ENCODE peak calls at places on chromosome 5, in nine cellular contexts. H, B, M, J, S, K, T, G and N are unnamed samples.

GRCh38 chr5:178206166-178207101 is 2.1 kb downstream of the HNRNPAB start:
- DNase-seq in M (peak), T (no peak), K (no peak), J (no peak), H (no peak), G (no peak), B (no peak), S (peak), N (no peak)

GRCh38 chr5:170508660-170509322 is 5.0 kb downstream of the KCNIP1 start:
- DNase-seq in H (no peak), J (no peak), M (no peak), K (no peak), G (no peak), T (no peak), B (no peak), S (no peak), N (no peak)

GRCh38 chr5:93304851-93305250 is 276.2 kb downstream of the NR2F1-AS1 start:
- DNase-seq in B (no peak), T (no peak), G (no peak), J (no peak), K (no peak), S (no peak), H (no peak), M (no peak), N (no peak)

GRCh38 chr5:137995077-137995746 is 37.7 kb downstream of the FAM13B start:
- DNase-seq in H (no peak), T (peak), M (no peak), J (peak), G (peak), K (no peak), S (peak), B (no peak), N (no peak)

GRCh38 chr5:81922790-81923398 is 48.9 kb upstream of the ATG10 start:
- DNase-seq in G (no peak), K (no peak), S (no peak), B (peak), H (no peak), J (no peak), M (no peak), T (peak), N (no peak)

GRCh38 chr5:139636975-139637408 is 11.2 kb upstream of the CXXC5 start:
- DNase-seq in B (peak), M (no peak), G (no peak), T (no peak), K (peak), S (peak), J (peak), H (no peak), N (no peak)

GRCh38 chr5:179893958-179894895 is 13.5 kb downstream of the TBC1D9B start:
- DNase-seq in G (no peak), J (no peak), M (no peak), H (no peak), T (no peak), B (no peak), K (no peak), S (no peak), N (no peak)

GRCh38 chr5:86626149-86626548 is 8.4 kb downstream of the COX7C start:
- DNase-seq in M (no peak), B (no peak), G (no peak), K (no peak), H (no peak), J (no peak), T (no peak), S (no peak), N (no peak)

GRCh38 chr5:116575635-116576042 is 1.0 kb upstream of the SEMA6A start:
- DNase-seq in J (no peak), B (peak), K (no peak), H (peak), M (no peak), S (no peak), G (no peak), T (peak), N (peak)

GRCh38 chr5:17289681-17290619 is 72.5 kb downstream of the BASP1 start:
- DNase-seq in M (no peak), T (peak), B (no peak), J (peak), G (no peak), K (no peak), S (no peak), H (no peak), N (no peak)

GRCh38 chr5:66717455-66718373 is 121.5 kb downstream of the MAST4 start:
- DNase-seq in B (no peak), T (no peak), G (no peak), K (no peak), J (no peak), S (no peak), M (no peak), H (peak), N (no peak)

GRCh38 chr5:96790851-96791513 is 16.8 kb downstream of the ERAP1 start:
- DNase-seq in S (peak), J (peak), K (no peak), T (no peak), M (no peak), G (no peak), B (no peak), H (no peak), N (no peak)

DNA sequence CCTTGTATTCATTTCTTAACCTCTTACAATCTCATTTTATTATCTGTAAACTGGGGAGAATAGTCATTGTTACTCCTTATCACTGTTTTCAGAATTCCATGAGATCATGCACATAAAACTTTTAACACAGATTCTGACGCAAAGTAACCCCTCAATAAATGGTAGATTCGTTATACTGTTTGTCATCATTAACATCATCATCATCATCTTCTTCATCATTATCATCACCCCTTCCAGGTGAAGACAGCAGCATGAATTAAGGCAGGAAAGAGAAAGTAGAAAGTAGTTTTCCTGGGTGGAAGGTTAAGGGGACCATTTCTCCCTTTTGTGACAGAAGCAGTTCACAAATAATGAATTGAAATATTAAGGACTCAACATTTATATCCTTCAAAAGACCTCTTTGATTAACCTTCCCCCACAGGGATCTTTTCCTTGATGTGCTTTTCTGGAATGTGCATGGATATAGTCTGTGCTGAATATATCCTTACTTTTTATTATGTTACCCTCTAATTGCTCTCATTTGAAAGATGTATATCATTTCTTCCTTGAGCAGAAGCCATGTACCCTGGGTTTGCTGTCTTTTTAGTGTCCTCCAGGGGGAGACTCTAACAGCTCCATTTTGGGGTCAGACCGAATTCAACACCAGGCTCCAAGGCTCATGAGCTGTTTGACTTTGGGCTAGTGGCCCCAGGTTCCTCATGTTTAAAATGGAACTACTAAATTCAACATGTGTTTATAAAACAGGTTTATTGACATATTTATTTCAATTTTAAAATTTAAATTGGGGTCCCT is 1029.9 kb upstream of the WWC1 start:
- DNase-seq in M (no peak), K (no peak), S (no peak), B (peak), T (no peak), G (peak), J (no peak), H (no peak), N (no peak)
- TF ChIP-seq CTCF in M (no peak), K (no peak), S (peak), B (peak), T (peak), G (peak), J (peak), H (no peak), N (peak)

DNA sequence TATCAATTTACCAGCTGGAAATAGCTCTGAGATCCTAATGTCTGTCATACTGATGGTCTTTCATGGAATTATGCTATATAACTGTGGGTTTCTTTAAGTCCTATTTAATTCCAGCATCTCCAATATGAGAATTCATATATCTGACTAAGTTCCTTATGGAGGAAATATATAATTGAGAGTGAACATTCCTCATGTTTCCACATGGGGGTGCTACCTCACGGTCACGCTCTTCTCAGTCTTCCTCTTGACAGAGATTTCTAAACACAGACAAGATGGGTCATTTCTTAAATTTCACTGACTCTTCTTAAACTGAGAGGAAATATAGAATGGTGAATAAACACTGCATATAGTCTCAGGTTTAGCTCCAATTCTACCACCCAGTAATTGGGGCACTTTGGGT is 212.1 kb downstream of the SLF1 start:
- DNase-seq in B (peak), K (no peak), M (no peak), G (peak), H (no peak), S (no peak), J (peak), T (peak), N (no peak)
- TF ChIP-seq CTCF in B (peak), K (peak), M (no peak), G (peak), H (no peak), S (peak), J (peak), T (peak), N (peak)

DNA sequence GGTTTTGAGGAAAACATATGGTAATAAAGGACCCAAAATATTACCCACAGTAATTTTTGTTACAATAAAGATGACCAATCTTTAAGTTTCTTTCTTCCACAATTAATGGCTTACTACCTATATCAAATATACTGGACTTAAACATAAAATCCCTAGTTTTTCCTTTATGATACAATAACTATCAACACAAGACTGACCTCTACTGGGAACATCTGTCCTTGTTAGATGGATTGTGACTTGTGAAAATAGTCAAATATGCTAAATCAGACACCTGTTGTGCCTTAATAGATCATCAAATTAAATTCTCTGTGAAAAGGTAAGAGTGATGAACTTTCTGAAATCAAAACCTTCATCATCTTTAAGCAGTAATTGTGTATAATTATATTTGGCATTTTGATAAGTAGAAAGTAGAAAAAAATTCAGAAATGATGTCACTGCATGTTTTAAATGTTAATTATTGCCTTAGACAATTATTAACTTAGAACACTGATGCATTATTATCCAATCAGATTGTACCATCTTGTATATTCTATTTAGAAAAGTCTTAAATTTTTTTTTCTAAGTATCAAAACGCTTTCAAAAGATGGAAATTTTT is 113.6 kb downstream of the DEPDC1B start:
- DNase-seq in T (no peak), H (no peak), K (no peak), B (peak), S (no peak), J (peak), G (peak), M (no peak), N (no peak)
- TF ChIP-seq CTCF in T (peak), H (peak), K (peak), B (peak), S (peak), J (peak), G (peak), M (no peak), N (peak)

GRCh38 chr5:107523019-107523680 is 147.6 kb downstream of the EFNA5 start:
- DNase-seq in J (no peak), T (no peak), K (no peak), G (peak), S (no peak), H (no peak), B (no peak), M (no peak), N (no peak)
- TF ChIP-seq CTCF in J (no peak), T (no peak), K (no peak), G (no peak), S (no peak), H (no peak), B (no peak), M (no peak), N (no peak)

GRCh38 chr5:79111387-79111959 is at the start of gene BHMT:
- DNase-seq in S (no peak), H (no peak), J (no peak), G (no peak), M (no peak), B (no peak), K (no peak), T (no peak), N (no peak)

GRCh38 chr5:79112703-79113058 is 1.1 kb downstream of the BHMT start:
- DNase-seq in S (no peak), J (no peak), B (no peak), T (no peak), M (no peak), H (no peak), G (no peak), K (no peak), N (no peak)

GRCh38 chr5:79109527-79110492 is 1.8 kb upstream of the BHMT start:
- DNase-seq in K (peak), T (peak), S (no peak), H (no peak), G (peak), B (peak), M (no peak), J (no peak), N (no peak)

GRCh38 chr5:79108792-79109191 is 2.8 kb upstream of the BHMT start:
- DNase-seq in H (no peak), K (no peak), G (no peak), M (no peak), J (no peak), S (no peak), T (no peak), B (no peak), N (no peak)

DNA sequence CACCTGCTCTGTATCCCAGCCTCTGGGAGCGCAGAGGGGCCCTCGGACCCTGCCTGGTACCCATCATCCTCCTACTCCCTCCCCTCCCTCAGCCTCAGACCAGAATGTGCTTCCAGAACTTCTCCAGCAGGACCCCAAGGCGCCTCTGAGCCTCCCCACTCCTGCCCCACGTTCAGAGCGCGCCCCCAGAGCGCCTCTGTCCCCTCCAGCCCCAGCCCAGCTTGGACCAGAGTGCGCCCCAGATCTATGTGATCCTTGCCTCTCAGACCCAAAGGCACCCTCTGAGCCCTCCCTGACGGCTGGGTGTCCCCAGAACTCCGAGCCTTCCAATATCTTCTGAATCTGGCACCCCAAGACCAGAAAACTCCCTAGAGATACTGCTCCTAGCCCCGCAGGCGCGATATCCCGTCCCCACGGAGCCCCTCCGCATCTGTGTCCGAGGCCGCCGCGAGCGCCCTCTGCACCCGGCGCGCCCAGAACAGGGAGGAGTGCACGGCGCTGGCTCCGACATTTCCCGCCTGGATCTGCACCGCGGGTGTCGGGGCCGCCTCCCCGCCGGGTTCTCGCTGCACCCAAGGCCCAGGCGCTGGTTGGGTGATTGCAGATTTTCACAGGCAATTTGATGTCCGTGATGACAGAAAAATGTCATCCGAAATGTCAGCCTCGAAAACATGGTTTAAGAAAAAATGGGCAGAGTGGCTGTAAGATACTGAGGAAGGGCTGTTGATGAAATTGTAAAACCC is 522 bp downstream of the BHMT start:
- DNase-seq in H (peak), G (no peak), M (no peak), S (no peak), J (no peak), B (no peak), K (no peak), T (peak), N (peak)
- TF ChIP-seq CTCF in H (no peak), G (no peak), M (no peak), S (no peak), J (no peak), B (no peak), K (no peak), T (no peak), N (peak)

DNA sequence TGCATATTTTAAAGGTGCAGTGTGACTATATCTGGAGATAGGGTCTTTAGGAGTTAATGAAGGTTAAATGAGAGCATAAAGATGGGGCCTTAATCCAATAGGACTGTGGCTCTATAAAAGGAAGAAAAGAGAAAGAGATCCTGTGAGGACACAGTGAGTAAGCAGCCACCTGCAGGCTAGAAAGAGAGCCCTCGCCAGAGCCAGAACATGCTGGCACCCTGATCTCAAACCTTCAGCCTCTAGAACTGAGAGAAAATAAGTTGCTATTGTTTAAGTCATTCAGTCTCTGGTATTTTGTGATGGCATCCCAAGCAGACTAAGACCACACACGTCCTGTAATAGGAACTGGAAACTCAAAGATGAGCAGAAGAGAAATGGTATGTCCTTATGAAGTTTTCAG is 41.0 kb downstream of the RNF180 start:
- DNase-seq in H (no peak), M (no peak), B (no peak), G (no peak), K (no peak), S (no peak), J (no peak), T (no peak), N (no peak)
- TF ChIP-seq CTCF in H (no peak), M (no peak), B (no peak), G (no peak), K (no peak), S (no peak), J (no peak), T (no peak), N (no peak)

DNA sequence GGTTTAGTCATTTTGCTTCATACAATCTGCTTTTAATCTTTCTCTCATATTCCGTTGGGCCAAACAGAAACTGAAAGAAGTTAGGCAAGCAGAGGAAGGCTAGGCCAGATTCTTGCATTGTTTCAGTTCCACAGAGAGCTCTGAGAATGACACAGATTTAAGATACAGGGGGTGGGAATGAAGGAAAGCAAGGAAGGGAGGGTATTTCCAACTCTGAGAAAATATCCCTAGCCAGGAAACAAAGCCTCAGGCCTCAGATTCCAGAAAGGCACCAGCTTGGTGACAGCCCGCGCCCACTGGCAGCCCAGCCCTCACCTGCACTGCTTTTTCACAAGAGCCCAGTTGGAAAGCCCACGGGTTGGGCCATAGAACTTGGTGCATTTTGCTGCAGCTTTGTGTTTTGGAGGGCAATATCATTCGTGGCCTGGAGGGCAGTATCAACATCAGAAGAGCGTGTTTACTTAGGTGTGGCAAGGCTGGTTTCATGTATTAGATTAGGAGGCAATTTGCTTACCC is 63.5 kb downstream of the ENC1 start:
- DNase-seq in H (no peak), T (no peak), G (no peak), M (no peak), J (peak), B (peak), S (peak), K (peak), N (no peak)
- TF ChIP-seq CTCF in H (no peak), T (no peak), G (no peak), M (no peak), J (no peak), B (no peak), S (no peak), K (no peak), N (no peak)